ENCODE peak calls at places on chromosome 16, in seven cellular contexts. P is mesendoderm, I is tibial artery, A is SK-N-SH, U is Peyer's patch, J is right cardiac atrium, D is IMR-90. K is an unnamed sample. For H3K4me1, the result is how much of the 10 kb centered on the place peaks cover.

GRCh38 chr16:22721497-22722100 is 92.4 kb upstream of the HS3ST2 start:
- DNase-seq in P (no peak), I (no peak), A (peak), U (no peak), J (no peak), D (no peak), K (no peak)

GRCh38 chr16:80738521-80738920 is 65.9 kb downstream of the CDYL2 start:
- DNase-seq in P (no peak), I (no peak), A (no peak), U (no peak), J (no peak), D (no peak), K (no peak)

GRCh38 chr16:69316595-69317034 is 5.5 kb downstream of the VPS4A start:
- DNase-seq in P (no peak), I (no peak), A (no peak), U (no peak), J (no peak), D (no peak), K (no peak)

GRCh38 chr16:87160218-87160617 is 157.0 kb downstream of the C16orf95 start:
- DNase-seq in P (no peak), I (no peak), A (no peak), U (no peak), J (no peak), D (no peak), K (no peak)

GRCh38 chr16:81997738-81998137 is 13.5 kb downstream of the SDR42E1 start:
- DNase-seq in P (no peak), I (no peak), A (no peak), U (no peak), J (no peak), D (peak), K (no peak)

GRCh38 chr16:20867585-20867984 is 32.6 kb downstream of the DCUN1D3 start:
- DNase-seq in P (no peak), I (no peak), A (no peak), U (no peak), J (no peak), D (peak), K (no peak)

GRCh38 chr16:57955572-57955971 is 15.4 kb downstream of the CNGB1 start:
- DNase-seq in P (no peak), I (no peak), A (no peak), U (no peak), J (no peak), D (no peak), K (no peak)

GRCh38 chr16:85327731-85328664 is 215.7 kb upstream of the CIBAR2 start:
- DNase-seq in P (peak), I (no peak), A (no peak), U (no peak), J (no peak), D (no peak), K (no peak)

GRCh38 chr16:19291459-19291858 is 5.9 kb downstream of the CLEC19A start:
- DNase-seq in P (peak), I (no peak), A (no peak), U (no peak), J (peak), D (no peak), K (no peak)

GRCh38 chr16:14164916-14165684 is 94.0 kb downstream of the MRTFB start:
- DNase-seq in P (no peak), I (no peak), A (no peak), U (no peak), J (no peak), D (no peak), K (no peak)

GRCh38 chr16:87712184-87712822 is 53.5 kb downstream of the KLHDC4 start:
- DNase-seq in P (no peak), I (no peak), A (no peak), U (no peak), J (no peak), D (no peak), K (peak)

GRCh38 chr16:2598723-2599122 is 60.9 kb downstream of the PDPK1 start:
- DNase-seq in P (no peak), I (peak), A (no peak), U (no peak), J (no peak), D (no peak), K (peak)

GRCh38 chr16:66070140-66070887 is 296.2 kb upstream of the CDH5 start:
- DNase-seq in P (no peak), I (no peak), A (no peak), U (no peak), J (peak), D (peak), K (no peak)

GRCh38 chr16:86791287-86792074 is 213.1 kb downstream of the FOXL1 start:
- DNase-seq in P (no peak), I (no peak), A (no peak), U (no peak), J (no peak), D (no peak), K (no peak)

GRCh38 chr16:19138601-19139000 is 24.8 kb downstream of the ITPRIPL2 start:
- DNase-seq in P (peak), I (peak), A (peak), U (no peak), J (peak), D (peak), K (no peak)

GRCh38 chr16:12688972-12689850 is 114.5 kb downstream of the CPPED1 start:
- DNase-seq in P (no peak), I (no peak), A (no peak), U (no peak), J (no peak), D (no peak), K (no peak)

GRCh38 chr16:58507195-58507962 is 7.4 kb downstream of the NDRG4 start:
- DNase-seq in P (no peak), I (peak), A (no peak), U (no peak), J (no peak), D (no peak), K (no peak)

GRCh38 chr16:57192720-57193486 is 6.8 kb downstream of the RSPRY1 start:
- DNase-seq in P (no peak), I (no peak), A (no peak), U (no peak), J (no peak), D (peak), K (no peak)

GRCh38 chr16:11142951-11143740 is 112.9 kb downstream of the SOCS1 start:
- DNase-seq in P (peak), I (peak), A (no peak), U (peak), J (no peak), D (no peak), K (no peak)

GRCh38 chr16:3328643-3329042 is 23.3 kb downstream of the ZNF75A start:
- DNase-seq in P (no peak), I (no peak), A (no peak), U (peak), J (no peak), D (no peak), K (no peak)

GRCh38 chr16:88130016-88130415 is 178.8 kb downstream of the BANP start:
- DNase-seq in P (no peak), I (no peak), A (no peak), U (no peak), J (no peak), D (no peak), K (peak)

GRCh38 chr16:85475233-85475632 is 137.9 kb upstream of the GSE1 start:
- DNase-seq in P (no peak), I (no peak), A (peak), U (no peak), J (no peak), D (no peak), K (no peak)

GRCh38 chr16:87918314-87918713 is 18.0 kb downstream of the CA5A start:
- DNase-seq in P (no peak), I (peak), A (no peak), U (no peak), J (peak), D (no peak), K (no peak)

GRCh38 chr16:26189496-26190005 is 497.8 kb downstream of the HS3ST4 start:
- DNase-seq in P (no peak), I (no peak), A (no peak), U (no peak), J (no peak), D (no peak), K (no peak)

GRCh38 chr16:86836503-86837125 is 258.3 kb downstream of the FOXL1 start:
- DNase-seq in P (no peak), I (no peak), A (no peak), U (no peak), J (no peak), D (peak), K (no peak)

GRCh38 chr16:48499822-48500440 is 110.0 kb downstream of the N4BP1 start:
- DNase-seq in P (no peak), I (peak), A (peak), U (no peak), J (peak), D (peak), K (no peak)

GRCh38 chr16:30829130-30830071 is 42.4 kb upstream of the ZNF629 start:
- DNase-seq in P (peak), I (peak), A (no peak), U (peak), J (no peak), D (no peak), K (no peak)

GRCh38 chr16:55328611-55329569 is 4.9 kb downstream of the IRX6 start:
- DNase-seq in P (peak), I (peak), A (no peak), U (no peak), J (no peak), D (no peak), K (peak)

GRCh38 chr16:57620316-57621231 is 7.9 kb upstream of the ADGRG1 start:
- DNase-seq in P (peak), I (peak), A (no peak), U (peak), J (no peak), D (no peak), K (peak)

GRCh38 chr16:30473231-30474061 is 904 bp downstream of the ITGAL start:
- DNase-seq in P (no peak), I (no peak), A (no peak), U (no peak), J (no peak), D (no peak), K (peak)

GRCh38 chr16:50066482-50067289 is 916 bp downstream of the HEATR3 start:
- DNase-seq in P (no peak), I (no peak), A (no peak), U (no peak), J (no peak), D (no peak), K (no peak)

GRCh38 chr16:50068550-50068949 is 2.8 kb downstream of the HEATR3 start:
- DNase-seq in P (no peak), I (no peak), A (no peak), U (no peak), J (no peak), D (peak), K (no peak)

GRCh38 chr16:50067290-50067853 is 1.6 kb downstream of the HEATR3 start:
- DNase-seq in P (peak), I (no peak), A (peak), U (no peak), J (no peak), D (peak), K (no peak)

GRCh38 chr16:50065624-50066481 is at the start of gene HEATR3:
- DNase-seq in P (peak), I (peak), A (peak), U (peak), J (peak), D (peak), K (peak)

GRCh38 chr16:50065241-50065623 is 538 bp upstream of the HEATR3 start:
- DNase-seq in P (no peak), I (no peak), A (no peak), U (no peak), J (no peak), D (no peak), K (no peak)
- H3K4me3 ChIP-seq in P (no peak), I (peak), A (peak), U (peak), J (peak), D (peak), K (peak)

DNA sequence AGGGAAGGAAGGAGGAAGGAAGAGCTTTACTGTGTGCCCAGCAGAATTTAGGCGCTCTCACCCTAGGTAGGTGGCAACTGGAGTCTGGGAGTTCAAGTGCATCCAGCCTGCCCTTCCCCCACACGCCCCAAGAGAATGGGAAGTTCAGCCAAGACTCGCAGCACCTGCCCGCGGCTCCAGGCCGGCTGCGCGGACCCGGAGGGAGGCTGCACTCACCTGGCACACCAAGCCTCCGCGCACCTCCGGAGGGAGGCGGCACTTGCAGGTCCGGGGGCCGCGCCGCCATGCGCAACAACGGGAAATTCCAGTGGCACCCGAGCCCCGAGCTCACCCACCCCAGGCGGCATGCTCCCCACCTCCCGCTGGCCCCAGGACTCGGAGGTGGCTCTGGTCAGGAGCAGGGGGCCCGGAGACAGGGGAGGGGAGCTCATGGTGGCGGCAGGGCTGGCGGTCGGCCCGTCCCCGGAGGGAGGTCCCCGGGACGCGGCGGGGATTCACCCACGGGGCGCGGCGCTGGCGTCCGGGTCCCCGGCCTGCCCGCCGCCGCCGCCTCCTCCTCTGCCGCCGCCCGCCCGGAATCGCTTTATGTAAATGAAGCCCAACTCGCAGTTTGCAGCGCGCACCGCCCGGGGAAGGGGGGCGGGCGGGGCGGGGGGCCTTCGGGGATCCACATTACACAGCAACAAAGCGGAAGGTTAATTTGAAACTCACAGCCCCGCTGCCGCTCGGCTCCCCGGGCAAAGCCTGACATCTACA is at the start of gene ZFHX3:
- DNase-seq in P (peak), I (peak), A (peak), U (peak), J (peak), D (peak), K (peak)
- H3K4me1 ChIP-seq in P (under half), I (half or more), A (half or more), U (under half), J (under half), D (half or more), K (under half)

GRCh38 chr16:67173323-67173722 is 3.0 kb downstream of the NOL3 start:
- DNase-seq in P (no peak), I (no peak), A (no peak), U (no peak), J (no peak), D (no peak), K (no peak)
- H3K27ac ChIP-seq in P (no peak), I (peak), A (peak), U (peak), J (peak), D (no peak), K (peak)

GRCh38 chr16:67396775-67397450 is 3.6 kb upstream of the TPPP3 start:
- DNase-seq in P (no peak), I (no peak), A (no peak), U (no peak), J (no peak), D (no peak), K (no peak)
- H3K4me3 ChIP-seq in P (no peak), I (no peak), A (no peak), U (peak), J (no peak), D (no peak), K (no peak)

GRCh38 chr16:67471758-67472384 is 9.1 kb downstream of the ATP6V0D1 start:
- DNase-seq in P (no peak), I (no peak), A (no peak), U (no peak), J (no peak), D (no peak), K (no peak)
- H3K4me1 ChIP-seq in P (under half), I (under half), A (under half), U (under half), J (under half), D (under half), K (under half)

GRCh38 chr16:28878083-28878926 is at the start of gene ATP2A1:
- DNase-seq in P (no peak), I (no peak), A (no peak), U (no peak), J (no peak), D (no peak), K (no peak)

GRCh38 chr16:28880589-28880915 is 2.3 kb downstream of the ATP2A1 start:
- DNase-seq in P (no peak), I (no peak), A (no peak), U (no peak), J (no peak), D (no peak), K (no peak)

GRCh38 chr16:28879841-28880588 is 1.7 kb downstream of the ATP2A1 start:
- DNase-seq in P (peak), I (peak), A (peak), U (peak), J (peak), D (peak), K (peak)

GRCh38 chr16:28880955-28881354 is 2.7 kb downstream of the ATP2A1 start:
- DNase-seq in P (no peak), I (no peak), A (no peak), U (no peak), J (no peak), D (no peak), K (no peak)

DNA sequence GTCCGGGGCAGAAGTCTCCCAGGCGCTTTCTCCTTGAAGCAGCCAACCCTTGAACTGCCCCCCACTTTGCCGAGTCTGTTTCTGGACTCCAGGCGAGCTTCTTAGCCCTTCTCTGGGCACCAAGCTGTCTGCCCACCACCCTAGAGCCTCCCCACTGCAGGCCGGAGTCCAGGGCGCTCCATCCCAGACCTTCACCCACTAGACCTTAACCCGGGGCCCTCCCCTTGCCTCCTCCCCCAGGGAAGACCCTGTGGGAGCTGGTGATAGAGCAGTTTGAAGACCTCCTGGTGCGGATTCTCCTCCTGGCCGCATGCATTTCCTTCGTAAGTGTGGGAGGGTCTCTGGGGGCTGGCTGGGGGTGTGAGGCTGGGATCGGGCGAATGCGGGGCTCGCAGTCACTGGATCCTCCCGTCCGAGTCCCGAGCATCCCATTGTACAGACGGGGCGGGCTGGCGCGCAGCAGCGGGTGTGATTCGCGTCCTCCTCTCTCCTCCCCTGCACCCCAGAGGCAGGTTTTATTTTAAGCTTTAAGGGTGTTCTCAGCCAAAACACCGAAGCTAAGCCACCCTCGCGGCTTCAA is 1.1 kb downstream of the ATP2A1 start:
- DNase-seq in P (no peak), I (no peak), A (no peak), U (no peak), J (no peak), D (no peak), K (no peak)
- H3K27ac ChIP-seq in P (no peak), I (no peak), A (peak), U (no peak), J (no peak), D (peak), K (no peak)

GRCh38 chr16:89602952-89603590 is 10.4 kb upstream of the DPEP1 start:
- DNase-seq in P (no peak), I (no peak), A (no peak), U (no peak), J (no peak), D (no peak), K (no peak)
- H3K4me3 ChIP-seq in P (no peak), I (no peak), A (no peak), U (no peak), J (no peak), D (no peak), K (no peak)

GRCh38 chr16:89407925-89408300 is 82.4 kb downstream of the ANKRD11 start:
- DNase-seq in P (no peak), I (no peak), A (no peak), U (no peak), J (peak), D (no peak), K (no peak)
- H3K4me1 ChIP-seq in P (under half), I (under half), A (half or more), U (under half), J (under half), D (under half), K (half or more)

DNA sequence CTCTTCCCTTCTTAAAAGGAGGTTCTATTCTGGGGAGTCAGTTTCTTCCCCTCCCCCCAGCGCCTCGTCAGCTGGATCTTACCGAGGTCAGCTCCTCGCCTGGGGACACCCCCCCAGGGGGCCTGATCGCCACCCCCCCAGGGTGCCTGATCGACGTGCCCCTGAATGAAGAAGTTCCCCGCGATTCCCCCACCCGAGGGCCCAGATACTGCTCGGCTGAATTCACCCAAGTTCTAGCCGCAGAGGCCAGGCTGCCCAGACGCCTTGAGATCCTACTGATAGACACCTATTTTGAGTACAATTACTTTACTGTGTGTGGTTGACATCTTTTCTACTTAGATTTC is 1.4 kb downstream of the RAB11FIP3 start:
- DNase-seq in P (no peak), I (no peak), A (no peak), U (no peak), J (peak), D (no peak), K (no peak)
- H3K27ac ChIP-seq in P (no peak), I (peak), A (no peak), U (no peak), J (no peak), D (no peak), K (no peak)

GRCh38 chr16:24730914-24731313 is 1.5 kb downstream of the TNRC6A start:
- DNase-seq in P (no peak), I (no peak), A (no peak), U (no peak), J (no peak), D (no peak), K (no peak)
- H3K4me3 ChIP-seq in P (peak), I (peak), A (peak), U (peak), J (peak), D (peak), K (peak)